ENCODE peak calls at places on chromosomes 5 and 9, in five cellular contexts. One of them, this sample, is unnamed.

GRCh38 chr5:133729800-133730199 is 117.5 kb upstream of the FSTL4 start:
- DNase-seq in neuronal stem cell: no peak
- DNase-seq in trophoblast cell: no peak
- DNase-seq in H9: no peak
- DNase-seq in mesenchymal stem cell: no peak
- DNase-seq in this sample: no peak

GRCh38 chr5:42636425-42636824 is 120.2 kb upstream of the CCDC152 start:
- DNase-seq in neuronal stem cell: no peak
- DNase-seq in trophoblast cell: peak
- DNase-seq in H9: no peak
- DNase-seq in mesenchymal stem cell: no peak
- DNase-seq in this sample: no peak

GRCh38 chr9:124844291-124844690 is 9.0 kb upstream of the WDR38 start:
- DNase-seq in neuronal stem cell: no peak
- DNase-seq in trophoblast cell: no peak
- DNase-seq in H9: no peak
- DNase-seq in mesenchymal stem cell: no peak
- DNase-seq in this sample: no peak

GRCh38 chr5:100856462-100856861 is 46.6 kb downstream of the ST8SIA4 start:
- DNase-seq in neuronal stem cell: no peak
- DNase-seq in trophoblast cell: no peak
- DNase-seq in H9: no peak
- DNase-seq in mesenchymal stem cell: no peak
- DNase-seq in this sample: no peak

GRCh38 chr9:75169623-75170022 is 81.3 kb downstream of the OSTF1 start:
- DNase-seq in neuronal stem cell: no peak
- DNase-seq in trophoblast cell: peak
- DNase-seq in H9: no peak
- DNase-seq in mesenchymal stem cell: no peak
- DNase-seq in this sample: no peak

GRCh38 chr5:91296691-91297143 is 86.4 kb downstream of the ARRDC3 start:
- DNase-seq in neuronal stem cell: no peak
- DNase-seq in trophoblast cell: peak
- DNase-seq in H9: no peak
- DNase-seq in mesenchymal stem cell: no peak
- DNase-seq in this sample: no peak

GRCh38 chr5:42250-42649 is 49.7 kb upstream of the PLEKHG4B start:
- DNase-seq in neuronal stem cell: no peak
- DNase-seq in trophoblast cell: peak
- DNase-seq in H9: peak
- DNase-seq in mesenchymal stem cell: no peak
- DNase-seq in this sample: peak

GRCh38 chr9:126527109-126527825 is 86.5 kb upstream of the LMX1B start:
- DNase-seq in neuronal stem cell: no peak
- DNase-seq in trophoblast cell: no peak
- DNase-seq in H9: no peak
- DNase-seq in mesenchymal stem cell: no peak
- DNase-seq in this sample: no peak

GRCh38 chr5:58969253-58969652 is 386.4 kb downstream of the RAB3C start:
- DNase-seq in neuronal stem cell: no peak
- DNase-seq in trophoblast cell: no peak
- DNase-seq in H9: no peak
- DNase-seq in mesenchymal stem cell: no peak
- DNase-seq in this sample: no peak

GRCh38 chr9:98707158-98708102 is 1.3 kb downstream of the GABBR2 start:
- DNase-seq in neuronal stem cell: peak
- DNase-seq in trophoblast cell: peak
- DNase-seq in H9: peak
- DNase-seq in mesenchymal stem cell: peak
- DNase-seq in this sample: peak

GRCh38 chr5:1874820-1875219 is 7.9 kb downstream of the IRX4 start:
- DNase-seq in neuronal stem cell: no peak
- DNase-seq in trophoblast cell: no peak
- DNase-seq in H9: no peak
- DNase-seq in mesenchymal stem cell: no peak
- DNase-seq in this sample: no peak

GRCh38 chr9:4716163-4716562 is 24.8 kb downstream of the AK3 start:
- DNase-seq in neuronal stem cell: no peak
- DNase-seq in trophoblast cell: no peak
- DNase-seq in H9: no peak
- DNase-seq in mesenchymal stem cell: no peak
- DNase-seq in this sample: no peak

DNA sequence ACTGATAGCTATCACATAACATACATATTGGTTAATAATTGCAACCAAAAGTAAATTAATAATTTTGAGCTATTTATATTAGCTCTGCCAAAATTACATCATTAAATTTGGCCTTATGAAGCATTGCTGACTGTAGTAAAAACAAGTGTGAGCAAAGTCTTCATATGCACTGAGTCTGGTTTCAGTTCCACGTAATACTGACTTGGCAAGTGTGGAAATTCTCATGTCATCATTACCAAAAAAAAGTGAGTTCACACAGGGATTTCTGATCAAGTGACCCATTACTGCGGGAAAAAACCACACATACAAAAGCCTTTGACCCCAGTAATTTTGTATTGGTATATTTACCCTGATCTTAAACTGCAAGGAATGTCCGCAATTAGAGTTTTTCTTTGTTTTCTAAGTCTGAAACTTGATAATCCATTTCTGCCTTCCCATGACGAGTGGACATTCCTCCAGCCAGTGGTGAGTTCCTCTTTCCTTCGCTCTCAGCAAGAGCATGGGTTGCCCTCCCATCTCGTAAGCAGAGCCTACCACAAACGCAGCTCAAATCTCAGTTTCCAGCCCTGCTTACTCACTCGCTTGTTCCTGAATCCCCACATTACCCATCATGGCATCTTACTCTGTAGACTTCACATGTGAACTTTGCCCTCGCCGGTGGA is 220.2 kb upstream of the DMRT1 start:
- DNase-seq in neuronal stem cell: no peak
- DNase-seq in trophoblast cell: peak
- DNase-seq in H9: no peak
- DNase-seq in mesenchymal stem cell: no peak
- DNase-seq in this sample: no peak
- H2BK12ac ChIP-seq in neuronal stem cell: no peak
- H2BK12ac ChIP-seq in trophoblast cell: peak
- H2BK12ac ChIP-seq in H9: no peak
- H2BK12ac ChIP-seq in mesenchymal stem cell: no peak
- H2BK12ac ChIP-seq in this sample: no peak

GRCh38 chr9:96460877-96461276 is 10.9 kb downstream of the HABP4 start:
- DNase-seq in neuronal stem cell: no peak
- DNase-seq in trophoblast cell: no peak
- DNase-seq in H9: no peak
- DNase-seq in mesenchymal stem cell: peak
- DNase-seq in this sample: no peak
- H2BK12ac ChIP-seq in neuronal stem cell: no peak
- H2BK12ac ChIP-seq in trophoblast cell: no peak
- H2BK12ac ChIP-seq in H9: no peak
- H2BK12ac ChIP-seq in mesenchymal stem cell: no peak
- H2BK12ac ChIP-seq in this sample: no peak

DNA sequence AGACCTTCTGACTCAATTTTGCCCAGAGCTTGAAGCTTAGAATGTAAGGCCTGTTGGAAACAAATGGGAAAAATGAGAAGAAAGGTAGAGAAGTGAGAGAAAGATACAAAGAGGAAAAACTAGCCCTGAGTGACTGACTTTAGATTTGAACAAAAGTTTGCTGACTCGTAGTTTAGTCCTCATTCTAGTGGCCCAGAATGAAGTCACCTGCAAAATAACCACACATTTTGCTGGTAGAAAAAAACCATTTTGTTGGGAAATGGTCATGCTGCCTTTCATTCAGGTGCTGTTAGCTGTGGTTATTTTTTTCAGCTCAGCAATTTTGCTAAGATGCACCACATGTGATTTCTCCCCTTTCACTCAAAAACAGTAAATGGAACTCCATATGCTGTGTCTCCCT is 98.9 kb downstream of the MRPS27 start:
- DNase-seq in neuronal stem cell: no peak
- DNase-seq in trophoblast cell: no peak
- DNase-seq in H9: no peak
- DNase-seq in mesenchymal stem cell: no peak
- DNase-seq in this sample: no peak
- H2BK12ac ChIP-seq in neuronal stem cell: no peak
- H2BK12ac ChIP-seq in trophoblast cell: no peak
- H2BK12ac ChIP-seq in H9: no peak
- H2BK12ac ChIP-seq in mesenchymal stem cell: no peak
- H2BK12ac ChIP-seq in this sample: no peak

GRCh38 chr5:102603670-102604069 is 104.9 kb upstream of the SLCO6A1 start:
- DNase-seq in neuronal stem cell: no peak
- DNase-seq in trophoblast cell: no peak
- DNase-seq in H9: no peak
- DNase-seq in mesenchymal stem cell: no peak
- DNase-seq in this sample: no peak

GRCh38 chr5:102599289-102599688 is 100.5 kb upstream of the SLCO6A1 start:
- DNase-seq in neuronal stem cell: no peak
- DNase-seq in trophoblast cell: no peak
- DNase-seq in H9: no peak
- DNase-seq in mesenchymal stem cell: no peak
- DNase-seq in this sample: no peak

GRCh38 chr5:102596113-102596512 is 97.3 kb upstream of the SLCO6A1 start:
- DNase-seq in neuronal stem cell: no peak
- DNase-seq in trophoblast cell: no peak
- DNase-seq in H9: no peak
- DNase-seq in mesenchymal stem cell: no peak
- DNase-seq in this sample: no peak

GRCh38 chr5:102596951-102597350 is 98.2 kb upstream of the SLCO6A1 start:
- DNase-seq in neuronal stem cell: no peak
- DNase-seq in trophoblast cell: no peak
- DNase-seq in H9: no peak
- DNase-seq in mesenchymal stem cell: no peak
- DNase-seq in this sample: no peak

DNA sequence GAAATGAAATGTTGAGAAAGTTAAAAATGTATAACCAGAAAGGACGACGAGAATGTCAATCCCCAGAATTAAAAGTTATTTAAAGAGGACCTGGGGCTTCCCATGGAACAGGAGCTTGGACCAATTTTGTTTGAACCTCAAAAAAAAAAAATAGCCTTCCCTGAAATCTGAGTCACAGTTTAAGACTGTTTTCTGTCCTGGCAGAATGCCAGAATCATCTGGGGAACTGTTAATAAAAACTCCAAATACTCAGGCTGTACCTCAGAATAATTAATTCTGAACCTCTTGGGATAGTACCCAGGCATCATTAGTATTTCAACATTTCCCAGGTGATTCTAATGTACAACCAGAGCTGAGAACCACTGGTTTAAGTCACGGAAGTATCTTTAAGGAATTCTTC is 102.2 kb upstream of the SLCO6A1 start:
- DNase-seq in neuronal stem cell: no peak
- DNase-seq in trophoblast cell: no peak
- DNase-seq in H9: no peak
- DNase-seq in mesenchymal stem cell: peak
- DNase-seq in this sample: no peak
- H2BK12ac ChIP-seq in neuronal stem cell: no peak
- H2BK12ac ChIP-seq in trophoblast cell: no peak
- H2BK12ac ChIP-seq in H9: no peak
- H2BK12ac ChIP-seq in mesenchymal stem cell: no peak
- H2BK12ac ChIP-seq in this sample: no peak

DNA sequence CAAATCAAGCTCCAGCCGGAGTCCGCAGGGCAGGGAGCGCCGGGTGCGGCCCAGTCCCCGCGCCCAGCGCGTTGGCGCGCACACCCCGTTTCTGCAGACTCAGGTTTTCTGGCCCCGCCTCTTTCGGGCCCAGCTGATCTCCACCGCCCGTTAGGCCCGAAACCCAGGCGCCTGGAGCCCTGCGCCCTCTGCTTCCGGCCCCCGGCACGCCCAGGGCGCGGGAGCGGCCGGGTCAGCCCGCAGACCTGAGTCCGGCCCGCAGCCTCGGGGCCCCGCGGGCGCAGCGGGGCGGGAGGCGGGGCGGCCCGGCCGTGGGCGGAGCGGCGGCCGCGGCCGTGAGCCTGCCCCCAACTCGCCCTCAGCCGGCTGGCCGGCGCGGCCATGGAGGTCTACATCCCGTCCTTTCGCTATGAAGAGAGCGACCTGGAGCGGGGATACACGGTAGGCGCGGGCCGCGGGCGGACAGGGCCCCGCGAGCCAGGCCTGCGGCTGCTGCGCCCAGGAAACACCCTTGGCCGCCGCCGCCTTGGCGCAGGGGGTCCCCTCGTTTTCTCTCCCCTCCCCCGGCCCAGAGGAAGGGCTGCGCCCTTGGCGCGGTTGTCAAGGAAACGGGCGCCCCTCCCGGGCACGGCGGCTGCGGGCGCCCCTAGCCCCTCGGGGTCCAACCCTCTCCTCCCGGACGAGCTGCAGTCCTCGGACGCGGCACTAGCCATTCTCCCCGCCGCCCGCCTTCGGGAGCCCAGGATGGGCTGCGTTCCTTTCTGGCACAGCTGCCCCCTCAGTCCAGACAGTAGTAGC is at the start of gene SNX24:
- DNase-seq in neuronal stem cell: peak
- DNase-seq in trophoblast cell: peak
- DNase-seq in H9: peak
- DNase-seq in mesenchymal stem cell: peak
- DNase-seq in this sample: peak
- H2BK12ac ChIP-seq in neuronal stem cell: no peak
- H2BK12ac ChIP-seq in trophoblast cell: peak
- H2BK12ac ChIP-seq in H9: no peak
- H2BK12ac ChIP-seq in mesenchymal stem cell: no peak
- H2BK12ac ChIP-seq in this sample: no peak

DNA sequence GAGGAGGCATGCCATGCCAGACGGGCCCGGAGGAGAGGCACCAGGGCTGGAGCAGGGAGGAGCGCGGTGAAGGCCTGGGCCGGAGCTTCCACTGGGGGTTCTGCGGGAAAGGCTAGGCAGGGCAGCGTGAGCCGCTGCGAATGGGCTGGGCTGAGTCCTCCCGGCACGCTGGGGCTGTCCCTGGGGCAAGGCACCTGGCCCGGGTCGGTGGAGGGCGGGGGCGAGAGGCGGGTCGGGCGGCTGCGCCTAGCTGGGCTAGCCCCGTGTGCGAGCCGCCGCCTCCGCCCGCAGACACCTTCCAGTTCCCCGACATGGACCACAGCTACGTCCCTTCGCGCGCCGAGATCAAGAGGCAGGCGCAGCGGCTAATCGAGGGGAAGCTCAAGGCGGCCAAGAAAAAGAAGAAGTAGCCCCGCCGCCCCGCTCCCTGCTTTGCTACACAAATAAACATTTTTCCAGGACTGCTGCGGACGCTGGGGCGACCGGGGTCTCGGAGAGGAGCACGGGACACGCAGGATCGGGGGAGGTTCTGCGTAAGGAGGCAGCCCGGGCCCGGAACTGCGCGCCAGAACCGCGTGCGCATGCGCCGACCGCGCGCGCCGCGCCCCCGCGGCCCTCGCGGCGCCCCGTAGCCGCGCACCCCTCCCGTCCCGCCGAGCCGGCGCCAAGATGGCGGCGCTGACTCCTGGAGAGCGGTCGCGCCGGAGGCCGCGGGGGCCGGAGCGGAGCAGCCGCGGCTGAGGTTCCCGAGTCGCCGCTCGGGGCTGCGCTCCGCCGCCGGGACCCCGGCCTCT is at the start of gene RABL6:
- DNase-seq in neuronal stem cell: peak
- DNase-seq in trophoblast cell: peak
- DNase-seq in H9: peak
- DNase-seq in mesenchymal stem cell: peak
- DNase-seq in this sample: no peak
- H2BK12ac ChIP-seq in neuronal stem cell: peak
- H2BK12ac ChIP-seq in trophoblast cell: peak
- H2BK12ac ChIP-seq in H9: no peak
- H2BK12ac ChIP-seq in mesenchymal stem cell: no peak
- H2BK12ac ChIP-seq in this sample: no peak

GRCh38 chr9:100626949-100627348 is 49.1 kb downstream of the CAVIN4 start:
- DNase-seq in neuronal stem cell: no peak
- DNase-seq in trophoblast cell: no peak
- DNase-seq in H9: no peak
- DNase-seq in mesenchymal stem cell: no peak
- DNase-seq in this sample: no peak
- H2BK12ac ChIP-seq in neuronal stem cell: no peak
- H2BK12ac ChIP-seq in trophoblast cell: no peak
- H2BK12ac ChIP-seq in H9: no peak
- H2BK12ac ChIP-seq in mesenchymal stem cell: no peak
- H2BK12ac ChIP-seq in this sample: no peak